ENCODE peak calls at places on chromosomes 5 and 9, in six cellular contexts. R is GM12865; D is astrocyte of the spinal cord; E is CD4-positive, alpha-beta T cell; O is right lobe of liver; U is nephron progenitor cell. S is an unnamed sample.
A peak's percentile ranks its signal among the peaks of the same experiment; 100 is the strongest.

GRCh38 chr5:134240421-134240962 is 14.6 kb upstream of the PPP2CA start:
- DNase-seq in R (no peak), D (peak; percentile 85), E (no peak), O (no peak), U (no peak), S (no peak)

GRCh38 chr5:151739939-151740335 is 18.5 kb downstream of the ATOX1 start:
- DNase-seq in R (no peak), D (peak; percentile 92), E (no peak), O (no peak), U (no peak), S (no peak)

GRCh38 chr5:143234162-143234842 is 169.2 kb downstream of the NR3C1 start:
- DNase-seq in R (no peak), D (no peak), E (no peak), O (peak; percentile 88), U (no peak), S (no peak)

GRCh38 chr5:42387563-42387962 is 35.7 kb upstream of the GHR start:
- DNase-seq in R (no peak), D (no peak), E (no peak), O (no peak), U (no peak), S (no peak)

GRCh38 chr5:128327973-128328372 is 210.1 kb downstream of the FBN2 start:
- DNase-seq in R (no peak), D (no peak), E (no peak), O (no peak), U (no peak), S (no peak)

GRCh38 chr5:33195431-33196128 is 245.2 kb upstream of the TARS1 start:
- DNase-seq in R (no peak), D (peak; percentile 72), E (no peak), O (no peak), U (no peak), S (no peak)

GRCh38 chr5:14595189-14595588 is 13.6 kb downstream of the OTULINL start:
- DNase-seq in R (peak; percentile 82), D (no peak), E (peak; percentile 14), O (no peak), U (no peak), S (no peak)

GRCh38 chr5:359301-359897 is 37.9 kb downstream of the AHRR start:
- DNase-seq in R (no peak), D (no peak), E (no peak), O (no peak), U (no peak), S (peak; percentile 6)

GRCh38 chr9:72898784-72899733 is 53.8 kb downstream of the ALDH1A1 start:
- DNase-seq in R (no peak), D (no peak), E (no peak), O (no peak), U (no peak), S (no peak)

GRCh38 chr9:93207326-93207814 is 23.4 kb downstream of the WNK2 start:
- DNase-seq in R (no peak), D (peak; percentile 47), E (no peak), O (no peak), U (no peak), S (no peak)

GRCh38 chr9:26656003-26656940 is 236.3 kb downstream of the CAAP1 start:
- DNase-seq in R (peak; percentile 21), D (peak; percentile 12), E (no peak), O (no peak), U (peak; percentile 26), S (no peak)

GRCh38 chr5:98736753-98737152 is 36.7 kb upstream of the RGMB start:
- DNase-seq in R (no peak), D (no peak), E (no peak), O (no peak), U (no peak), S (no peak)

GRCh38 chr5:57338068-57338848 is 144.4 kb downstream of the ACTBL2 start:
- DNase-seq in R (peak; percentile 44), D (no peak), E (no peak), O (no peak), U (peak; percentile 6), S (no peak)

GRCh38 chr5:179235416-179236400 is 109.6 kb downstream of the ADAMTS2 start:
- DNase-seq in R (no peak), D (no peak), E (no peak), O (peak; percentile 28), U (no peak), S (no peak)

GRCh38 chr9:130345009-130345992 is 79.7 kb downstream of the HMCN2 start:
- DNase-seq in R (no peak), D (no peak), E (no peak), O (no peak), U (no peak), S (no peak)

GRCh38 chr5:7850533-7851239 is at the start of gene CFAP90:
- DNase-seq in R (no peak), D (peak; percentile 41), E (no peak), O (peak; percentile 64), U (peak; percentile 94), S (peak; percentile 81)
- TF ChIP-seq CTCF in R (no peak), D (peak; percentile 59), E (peak; percentile 22), O (peak; percentile 27), U (peak; percentile 40), S (peak; percentile 66)

GRCh38 chr9:87080512-87081225 is 133.4 kb upstream of the GAS1 start:
- DNase-seq in R (no peak), D (peak; percentile 12), E (no peak), O (no peak), U (no peak), S (no peak)
- TF ChIP-seq CTCF in R (no peak), D (no peak), E (no peak), O (no peak), U (no peak), S (peak; percentile 24)

GRCh38 chr9:100472725-100473261 is at the start of gene TMEFF1:
- DNase-seq in R (peak; percentile 17), D (peak; percentile 6), E (no peak), O (no peak), U (peak; percentile 87), S (peak; percentile 89)
- TF ChIP-seq CTCF in R (no peak), D (peak; percentile 12), E (no peak), O (no peak), U (no peak), S (peak; percentile 43)

DNA sequence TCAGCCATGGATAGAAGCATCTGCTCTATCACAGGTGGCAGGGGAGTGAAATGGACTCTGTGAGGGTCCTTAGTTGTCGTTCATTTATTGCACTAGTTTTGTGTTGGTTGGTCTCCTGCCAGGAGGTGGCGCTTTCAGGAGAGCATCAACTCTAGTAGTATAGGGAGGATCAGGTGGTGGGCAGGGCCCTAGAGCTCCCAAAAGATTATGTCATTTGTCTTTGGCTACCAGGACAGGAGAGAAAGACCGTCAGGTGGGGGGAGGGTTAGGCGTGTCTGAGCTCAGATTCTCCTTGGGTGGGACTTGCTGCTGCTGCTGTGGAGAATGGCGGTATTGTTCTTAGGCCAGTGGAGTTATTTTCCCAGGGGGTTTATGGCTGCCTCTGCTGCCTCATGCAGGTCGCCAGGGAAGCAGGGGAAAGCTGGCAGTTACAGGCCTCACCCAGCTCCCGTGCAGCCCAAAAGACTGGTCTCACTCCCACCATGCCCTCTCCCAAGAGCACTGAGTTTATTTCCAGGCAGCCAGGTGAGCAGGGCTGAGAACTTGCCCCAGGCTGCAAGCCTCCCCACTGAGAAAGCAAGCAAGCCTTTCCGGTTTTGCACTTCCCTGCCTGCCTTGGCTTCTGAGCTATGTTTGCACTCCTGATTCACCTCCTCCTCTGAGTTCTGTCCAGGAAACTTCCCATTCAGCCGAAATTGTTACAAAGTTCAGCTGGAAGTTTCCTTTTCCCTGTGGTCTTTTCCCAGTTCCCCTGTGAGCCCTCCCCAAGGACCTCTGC is 317.3 kb downstream of the TAF11L14 start:
- DNase-seq in R (peak; percentile 2), D (no peak), E (no peak), O (no peak), U (peak; percentile 12), S (no peak)
- TF ChIP-seq CTCF in R (no peak), D (no peak), E (no peak), O (no peak), U (no peak), S (peak; percentile 44)

GRCh38 chr9:38362912-38363588 is 29.5 kb upstream of the ALDH1B1 start:
- DNase-seq in R (peak; percentile 73), D (peak; percentile 85), E (no peak), O (peak; percentile 47), U (peak; percentile 27), S (no peak)
- TF ChIP-seq CTCF in R (peak; percentile 61), D (peak; percentile 68), E (no peak), O (peak; percentile 71), U (peak; percentile 58), S (peak; percentile 71)

GRCh38 chr5:102536323-102536928 is 37.6 kb upstream of the SLCO6A1 start:
- DNase-seq in R (no peak), D (peak; percentile 36), E (no peak), O (no peak), U (no peak), S (no peak)
- TF ChIP-seq CTCF in R (no peak), D (peak; percentile 26), E (peak; percentile 56), O (peak; percentile 27), U (peak; percentile 29), S (peak; percentile 54)

S was measured in progenitor cell of endocrine pancreas.